ENCODE peak calls at places on chromosomes 2 and 18, in nine cellular contexts. R, S, J, F, O, M, B, K and H are unnamed samples.
A peak's percentile ranks its signal among the peaks of the same experiment; 100 is the strongest.

GRCh38 chr2:88627856-88628568 is 748 bp upstream of the EIF2AK3 start:
- DNase-seq in R (peak; percentile 82), M (no peak), O (peak; percentile 92), F (peak; percentile 67), S (peak; percentile 58), K (no peak), J (peak; percentile 37), B (peak; percentile 97), H (peak; percentile 79)

GRCh38 chr2:233063269-233063975 is 3.3 kb downstream of the INPP5D start:
- DNase-seq in B (no peak), K (peak; percentile 52), F (no peak), M (no peak), R (no peak), S (no peak), J (no peak), O (no peak), H (peak; percentile 65)

GRCh38 chr2:229591611-229592010 is 122.7 kb downstream of the DNER start:
- DNase-seq in S (no peak), J (no peak), B (no peak), M (peak; percentile 35), F (peak; percentile 60), R (no peak), K (no peak), O (no peak), H (no peak)

GRCh38 chr2:224749136-224749535 is 33.0 kb upstream of the CCDC195 start:
- DNase-seq in B (peak; percentile 17), M (no peak), O (no peak), F (no peak), S (no peak), J (no peak), K (no peak), R (no peak), H (no peak)

GRCh38 chr18:73458186-73458964 is 590.6 kb upstream of the NETO1 start:
- DNase-seq in J (no peak), B (peak; percentile 19), R (no peak), F (no peak), S (no peak), M (no peak), O (no peak), K (no peak), H (no peak)

GRCh38 chr2:152036611-152037469 is 62.0 kb downstream of the CACNB4 start:
- DNase-seq in K (peak; percentile 88), O (peak; percentile 39), M (peak; percentile 35), B (peak; percentile 86), S (peak; percentile 44), R (peak; percentile 16), J (peak; percentile 30), F (peak; percentile 53), H (peak; percentile 63)

GRCh38 chr2:223642496-223642895 is 40.3 kb upstream of the SCG2 start:
- DNase-seq in K (no peak), B (peak; percentile 75), M (no peak), J (no peak), O (no peak), R (no peak), F (no peak), S (no peak), H (no peak)

GRCh38 chr2:64454316-64455030 is 511 bp downstream of the LGALSL start:
- DNase-seq in K (peak; percentile 59), M (peak; percentile 73), J (peak; percentile 12), S (peak; percentile 20), O (peak; percentile 31), F (peak; percentile 37), B (peak; percentile 67), R (peak; percentile 3), H (peak; percentile 91)

GRCh38 chr2:177265386-177265690 is 811 bp upstream of the NFE2L2 start:
- DNase-seq in O (peak; percentile 57), K (peak; percentile 65), F (peak; percentile 68), M (no peak), R (peak; percentile 16), B (peak; percentile 77), J (peak; percentile 17), S (no peak), H (no peak)

GRCh38 chr18:45365835-45366234 is 249.4 kb upstream of the SLC14A2 start:
- DNase-seq in F (no peak), J (no peak), B (no peak), R (no peak), S (no peak), M (no peak), O (no peak), K (no peak), H (no peak)

GRCh38 chr18:59916746-59917145 is 16.9 kb downstream of the PMAIP1 start:
- DNase-seq in K (no peak), J (no peak), S (no peak), O (no peak), F (no peak), M (no peak), B (no peak), R (no peak), H (no peak)

GRCh38 chr2:240840435-240841060 is 20.5 kb upstream of the KIF1A start:
- DNase-seq in R (no peak), S (peak; percentile 33), B (peak; percentile 84), O (peak; percentile 61), K (peak; percentile 27), F (peak; percentile 62), M (peak; percentile 45), J (no peak), H (peak; percentile 64)

GRCh38 chr2:160423141-160423540 is 70.5 kb downstream of the RBMS1 start:
- DNase-seq in R (no peak), F (no peak), S (no peak), J (no peak), B (no peak), M (no peak), O (no peak), K (no peak), H (no peak)

GRCh38 chr18:22173928-22174301 is 4.5 kb downstream of the GATA6 start:
- DNase-seq in K (no peak), B (no peak), R (no peak), M (no peak), J (no peak), S (no peak), O (no peak), F (no peak), H (no peak)

GRCh38 chr18:8998481-8999217 is 103.8 kb upstream of the NDUFV2 start:
- DNase-seq in M (no peak), O (peak; percentile 31), K (no peak), S (no peak), J (no peak), R (no peak), F (no peak), B (peak; percentile 52), H (no peak)

GRCh38 chr2:37561615-37562569 is 109.5 kb downstream of the CDC42EP3 start:
- DNase-seq in O (peak; percentile 95), R (no peak), K (peak; percentile 45), F (no peak), B (peak; percentile 91), S (no peak), M (no peak), J (no peak), H (no peak)

GRCh38 chr2:152588911-152589310 is 128.3 kb downstream of the PRPF40A start:
- DNase-seq in J (no peak), R (no peak), F (no peak), B (no peak), O (no peak), K (peak; percentile 18), M (no peak), S (no peak), H (no peak)

GRCh38 chr2:69668598-69668997 is 25.1 kb upstream of the AAK1 start:
- DNase-seq in M (no peak), B (peak; percentile 45), J (no peak), K (no peak), O (no peak), S (no peak), R (no peak), F (no peak), H (no peak)

GRCh38 chr18:31101148-31102019 is 837 bp downstream of the DSC2 start:
- DNase-seq in F (peak; percentile 9), K (no peak), R (no peak), M (no peak), O (no peak), B (no peak), S (no peak), J (no peak), H (peak; percentile 68)

GRCh38 chr2:6973895-6974545 is 56.8 kb downstream of the RNF144A start:
- DNase-seq in R (no peak), O (no peak), B (no peak), M (no peak), F (no peak), K (no peak), S (no peak), J (no peak), H (no peak)

GRCh38 chr18:44135791-44136190 is 544.9 kb upstream of the SETBP1 start:
- DNase-seq in J (no peak), M (no peak), S (no peak), R (no peak), K (no peak), B (no peak), F (no peak), O (no peak), H (no peak)

GRCh38 chr2:218003994-218004419 is 1.2 kb upstream of the TNS1 start:
- DNase-seq in B (peak; percentile 96), O (peak; percentile 73), K (no peak), F (no peak), J (no peak), S (no peak), R (no peak), M (no peak), H (no peak)

GRCh38 chr2:118723394-118723793 is 124.1 kb downstream of the EN1 start:
- DNase-seq in O (no peak), F (no peak), M (no peak), B (no peak), J (no peak), R (no peak), K (no peak), S (no peak), H (no peak)

GRCh38 chr2:68045337-68045736 is 17.5 kb downstream of the C1D start:
- DNase-seq in O (peak; percentile 79), K (no peak), J (no peak), F (no peak), S (no peak), M (no peak), R (no peak), B (peak; percentile 77), H (no peak)

GRCh38 chr18:23365602-23366001 is 87.5 kb upstream of the RIOK3 start:
- DNase-seq in S (no peak), R (no peak), K (no peak), O (peak; percentile 46), F (no peak), J (no peak), M (no peak), B (peak; percentile 53), H (no peak)

GRCh38 chr2:72810165-72810564 is 15.7 kb downstream of the EXOC6B start:
- DNase-seq in S (no peak), B (no peak), M (no peak), J (no peak), K (no peak), R (no peak), F (no peak), O (no peak), H (no peak)

GRCh38 chr2:147515213-147515612 is 329.6 kb upstream of the ACVR2A start:
- DNase-seq in J (no peak), B (no peak), K (no peak), O (no peak), F (no peak), R (no peak), M (no peak), S (peak; percentile 42), H (no peak)

GRCh38 chr2:73776869-73777519 is 2.9 kb downstream of the DUSP11 start:
- DNase-seq in S (no peak), M (no peak), J (no peak), K (no peak), R (no peak), B (peak; percentile 46), F (no peak), O (peak; percentile 45), H (no peak)

GRCh38 chr2:86274265-86274917 is 63.0 kb downstream of the REEP1 start:
- DNase-seq in F (no peak), B (peak; percentile 75), J (no peak), O (peak; percentile 76), K (no peak), M (no peak), R (no peak), S (no peak), H (peak; percentile 57)

GRCh38 chr2:31221549-31221948 is 4.2 kb upstream of the CAPN14 start:
- DNase-seq in M (no peak), S (no peak), O (no peak), B (no peak), R (no peak), K (no peak), F (no peak), J (no peak), H (no peak)

GRCh38 chr2:68436270-68436669 is 30.8 kb downstream of the FBXO48 start:
- DNase-seq in O (no peak), S (no peak), K (no peak), B (no peak), J (no peak), M (no peak), F (no peak), R (no peak), H (no peak)